ENCODE peak calls at places on chromosomes 11 and 22, in nine cellular contexts. V is GM04503; E is iris pigment epithelial cell; W is GDM1; T is EL; G is keratinocyte; Z is RPMI8226; K is activated CD4-positive, alpha-beta T cell treated with anti-CD3 and anti-CD28 coated beads for 48 hours; U is effector memory CD8-positive, alpha-beta T cell. P is an unnamed sample.

GRCh38 chr22:32801436-32802290 is at the start of gene TIMP3:
- DNase-seq in K (peak), T (peak), Z (no peak), E (peak), G (no peak), V (no peak), U (no peak), W (no peak), P (peak)

GRCh38 chr22:46993626-46994025 is 231.2 kb downstream of the TBC1D22A start:
- DNase-seq in T (no peak), K (no peak), U (no peak), W (no peak), Z (no peak), G (no peak), V (no peak), E (no peak), P (no peak)

GRCh38 chr11:118622376-118623290 is 15.2 kb downstream of the PHLDB1 start:
- DNase-seq in G (peak), T (peak), V (peak), W (no peak), K (no peak), U (no peak), E (peak), Z (peak), P (peak)

GRCh38 chr11:28518825-28519224 is 410.6 kb downstream of the METTL15 start:
- DNase-seq in E (no peak), T (no peak), U (no peak), W (no peak), Z (no peak), V (no peak), K (no peak), G (no peak), P (no peak)

GRCh38 chr11:132422725-132423124 is 1052.3 kb downstream of the NTM start:
- DNase-seq in Z (peak), U (no peak), K (no peak), V (no peak), W (no peak), T (no peak), E (no peak), G (no peak), P (no peak)

GRCh38 chr22:44193537-44193896 is 12.8 kb downstream of the PARVG start:
- DNase-seq in T (no peak), G (no peak), W (no peak), E (no peak), Z (peak), V (no peak), U (no peak), K (peak), P (no peak)

GRCh38 chr11:23205156-23205871 is 345.0 kb upstream of the CCDC179 start:
- DNase-seq in Z (no peak), W (no peak), E (peak), U (no peak), T (peak), G (no peak), V (peak), K (no peak), P (peak)

GRCh38 chr11:112993808-112994207 is 32.6 kb downstream of the NCAM1 start:
- DNase-seq in U (no peak), G (no peak), T (no peak), K (no peak), Z (no peak), V (no peak), W (no peak), E (no peak), P (no peak)

GRCh38 chr22:21961886-21962654 is 9.4 kb upstream of the PPM1F start:
- DNase-seq in T (peak), U (no peak), K (no peak), V (no peak), G (no peak), W (no peak), Z (no peak), E (peak), P (peak)

P was measured in astrocyte of the spinal cord.